ENCODE peak calls at places on chromosomes 16 and 17, in five cellular contexts. R is IMR-90, A is neuronal stem cell, J is H9, D is H1. Z is an unnamed sample.

GRCh38 chr16:56423584-56424403 is 1.6 kb downstream of the AMFR start:
- DNase-seq in J (no peak), R (no peak), A (no peak), D (no peak), Z (peak; percentile 23)

GRCh38 chr17:34865696-34866095 is 95.6 kb downstream of the CCT6B start:
- DNase-seq in D (no peak), J (no peak), A (no peak), R (no peak), Z (no peak)

GRCh38 chr16:58733248-58733670 is 857 bp downstream of the GOT2 start:
- DNase-seq in A (no peak), J (no peak), R (peak; percentile 5), D (no peak), Z (peak; percentile 39)

GRCh38 chr17:12568358-12569251 is 97.1 kb upstream of the MYOCD start:
- DNase-seq in D (no peak), J (no peak), R (no peak), A (no peak), Z (peak; percentile 23)

GRCh38 chr16:54473201-54473993 is 186.8 kb upstream of the IRX3 start:
- DNase-seq in J (no peak), A (no peak), R (no peak), D (no peak), Z (no peak)

GRCh38 chr17:17320911-17321220 is 17.7 kb downstream of the NT5M start:
- DNase-seq in J (no peak), R (no peak), A (no peak), D (no peak), Z (no peak)

GRCh38 chr16:85838876-85839585 is 39.5 kb downstream of the COX4I1 start:
- DNase-seq in A (no peak), D (no peak), R (no peak), J (no peak), Z (no peak)

GRCh38 chr17:83203073-83203471 is 123.7 kb downstream of the METRNL start:
- DNase-seq in R (peak; percentile 94), J (no peak), A (no peak), D (no peak), Z (peak; percentile 32)

GRCh38 chr17:59800530-59800942 is 92.2 kb downstream of the TUBD1 start:
- DNase-seq in D (no peak), R (no peak), J (no peak), A (no peak), Z (peak; percentile 93)

GRCh38 chr17:50533185-50533584 is 650 bp downstream of the EPN3 start:
- DNase-seq in R (no peak), A (no peak), J (no peak), D (no peak), Z (no peak)

GRCh38 chr16:49075709-49076108 is 205.9 kb downstream of the CBLN1 start:
- DNase-seq in R (no peak), A (no peak), D (no peak), J (no peak), Z (no peak)

GRCh38 chr16:67244387-67245188 is 2.7 kb downstream of the FHOD1 start:
- DNase-seq in A (no peak), D (no peak), R (peak; percentile 87), J (no peak), Z (peak; percentile 97)

GRCh38 chr17:77995146-77995852 is 36.8 kb downstream of the TNRC6C start:
- DNase-seq in A (no peak), D (no peak), R (no peak), J (no peak), Z (no peak)

GRCh38 chr17:80082403-80083135 is 18.8 kb upstream of the GAA start:
- DNase-seq in R (peak; percentile 78), A (peak; percentile 73), D (peak; percentile 50), J (peak; percentile 90), Z (peak; percentile 78)

GRCh38 chr17:80777274-80777673 is 214.4 kb upstream of the CHMP6 start:
- DNase-seq in A (no peak), R (no peak), J (peak; percentile 30), D (no peak), Z (no peak)

GRCh38 chr16:46688101-46688656 is 799 bp downstream of the VPS35 start:
- DNase-seq in R (peak; percentile 20), J (no peak), D (no peak), A (no peak), Z (no peak)

GRCh38 chr17:2024572-2025219 is 438 bp downstream of the RTN4RL1 start:
- DNase-seq in R (no peak), A (no peak), D (no peak), J (no peak), Z (no peak)

GRCh38 chr17:32558997-32559650 is 72.3 kb downstream of the CDK5R1 start:
- DNase-seq in A (no peak), R (no peak), D (no peak), J (no peak), Z (peak; percentile 8)

GRCh38 chr16:25311039-25311438 is 53.4 kb upstream of the ZKSCAN2 start:
- DNase-seq in A (no peak), J (no peak), R (no peak), D (no peak), Z (no peak)

GRCh38 chr17:4511199-4511932 is 12.7 kb downstream of the SPNS2 start:
- DNase-seq in D (no peak), J (no peak), A (no peak), R (no peak), Z (no peak)

GRCh38 chr16:74716355-74716754 is 15.7 kb upstream of the MLKL start:
- DNase-seq in R (no peak), J (no peak), A (no peak), D (no peak), Z (no peak)

DNA sequence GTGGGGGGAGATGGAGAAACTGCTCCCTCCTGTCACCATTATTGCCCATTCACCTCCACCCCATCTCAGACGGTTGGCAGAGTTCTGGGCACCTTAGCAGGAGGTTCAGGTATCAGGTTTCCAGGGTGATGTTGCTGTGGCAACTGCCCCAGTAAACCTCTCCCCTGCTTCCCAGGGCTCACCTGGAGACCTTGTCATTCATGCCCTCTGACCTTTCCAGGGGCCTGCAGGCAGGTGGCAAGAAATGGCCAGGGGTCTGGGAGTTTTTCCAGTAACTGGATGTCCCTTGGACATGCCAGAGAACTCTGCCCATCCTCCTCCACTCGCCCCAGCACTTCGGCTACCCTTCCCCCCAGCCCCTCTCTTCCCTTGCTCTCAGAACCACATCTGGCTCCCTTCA is 8.4 kb downstream of the MLLT6 start:
- DNase-seq in R (no peak), J (peak; percentile 52), D (no peak), A (no peak), Z (no peak)
- H3K4me2 ChIP-seq in R (no peak overlapping the region), J (no peak overlapping the region), D (peak overlapping the region; percentile 38), A (no peak overlapping the region), Z (no peak overlapping the region)

DNA sequence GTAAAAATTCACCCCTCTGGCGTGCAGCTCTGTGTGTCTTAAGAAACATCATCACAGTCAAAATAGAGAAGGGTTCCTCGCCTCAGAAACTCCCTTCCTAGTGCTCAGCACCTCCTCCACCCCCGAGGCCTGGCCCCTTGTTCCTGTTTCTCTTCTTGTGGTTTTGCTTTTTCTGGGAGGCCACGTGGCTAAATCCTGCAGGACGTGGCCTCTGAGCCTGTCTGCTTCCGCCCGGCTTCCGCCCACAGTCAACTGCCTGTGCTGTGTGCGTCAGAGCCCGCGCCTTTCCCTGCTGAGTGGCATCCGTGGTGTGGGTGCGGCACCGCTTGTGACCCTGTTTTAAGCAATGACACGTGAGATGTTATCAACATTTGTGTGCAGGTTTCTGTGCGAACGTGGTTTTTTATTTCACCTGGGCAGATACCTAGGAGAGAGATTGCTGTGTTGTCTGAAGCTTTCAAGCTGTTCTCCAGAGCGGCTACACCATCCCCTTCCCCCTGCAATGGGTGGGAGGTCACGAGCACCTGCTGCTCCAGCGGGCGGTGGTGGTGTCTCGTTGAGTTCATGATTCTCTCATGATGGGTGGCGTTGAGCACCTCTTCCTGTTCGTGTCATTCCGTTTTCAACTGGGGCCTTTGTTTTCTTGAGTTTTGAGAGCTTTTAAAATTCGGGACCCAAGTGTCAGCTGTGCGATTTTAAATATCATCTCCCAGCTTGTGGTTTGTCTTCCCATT is 21.7 kb downstream of the ACSF3 start:
- DNase-seq in J (no peak), A (no peak), D (no peak), R (no peak), Z (no peak)
- H4K91ac ChIP-seq in J (no peak overlapping the region), A (no peak overlapping the region), D (peak overlapping the region; percentile 15), R (no peak overlapping the region), Z (no peak overlapping the region)

DNA sequence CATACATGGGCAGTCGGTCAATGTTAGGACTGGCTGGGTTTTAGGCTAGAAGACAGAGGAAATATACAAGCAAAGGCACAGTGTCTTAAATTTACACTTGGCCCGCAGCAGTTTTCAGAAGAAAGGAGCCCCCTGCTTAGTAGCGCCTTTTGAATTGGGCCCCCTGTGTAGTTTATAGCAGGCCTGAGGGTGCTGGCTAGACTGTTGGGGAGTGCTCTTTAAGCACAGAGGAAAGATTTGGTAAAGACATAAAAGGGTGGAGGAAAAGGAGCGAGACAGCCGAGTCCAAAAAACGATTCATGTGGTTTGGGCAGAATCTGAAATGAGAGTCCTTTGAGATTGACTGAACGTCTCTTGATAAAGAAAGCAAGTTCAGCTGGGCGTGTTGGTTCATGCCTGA is 10.6 kb downstream of the RMI2 start:
- DNase-seq in A (no peak), J (no peak), R (no peak), D (no peak), Z (no peak)
- H2BK15ac ChIP-seq in A (no peak overlapping the region), J (no peak overlapping the region), R (peak overlapping the region; percentile 64), D (no peak overlapping the region), Z (peak overlapping the region; percentile 52)

GRCh38 chr16:1337486-1337885 is 4.0 kb downstream of the BAIAP3 start:
- DNase-seq in J (no peak), A (no peak), R (no peak), D (no peak), Z (no peak)

GRCh38 chr16:1336619-1337018 is 3.2 kb downstream of the BAIAP3 start:
- DNase-seq in R (no peak), D (no peak), A (no peak), J (no peak), Z (no peak)

GRCh38 chr16:1335996-1336395 is 2.6 kb downstream of the BAIAP3 start:
- DNase-seq in R (no peak), A (no peak), J (no peak), D (no peak), Z (no peak)

GRCh38 chr16:1338855-1339675 is 5.6 kb downstream of the BAIAP3 start:
- DNase-seq in D (no peak), A (no peak), R (no peak), J (no peak), Z (no peak)

DNA sequence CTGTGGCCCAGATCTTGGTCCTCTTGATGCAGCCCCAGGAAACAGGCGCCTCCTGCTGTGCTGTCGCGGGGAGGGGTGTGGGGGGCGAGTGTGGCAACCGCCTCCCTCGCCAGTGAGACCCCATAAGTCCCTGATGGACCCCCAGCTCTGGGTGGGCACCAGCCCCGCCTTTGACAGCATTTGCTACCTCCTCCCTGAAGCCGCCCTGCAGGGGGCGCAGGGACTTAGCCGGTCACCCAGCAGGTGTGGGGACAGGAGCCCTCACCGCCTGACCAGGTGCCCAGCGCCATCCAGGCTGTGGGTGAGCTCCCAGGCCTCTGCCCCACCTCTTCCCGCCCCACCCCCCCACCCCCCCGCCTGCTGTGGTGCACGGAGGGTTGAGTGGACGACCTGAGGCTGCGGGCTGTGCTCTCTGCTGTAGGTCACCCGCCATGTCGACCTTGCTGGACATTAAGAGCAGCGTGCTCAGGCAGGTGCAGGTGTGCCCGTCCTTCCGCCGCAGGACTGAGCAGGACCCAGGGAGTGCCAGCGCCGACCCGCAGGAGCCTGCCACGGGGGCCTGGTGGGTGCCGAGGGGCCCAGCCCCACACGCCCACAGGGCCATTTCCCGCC is 4.8 kb downstream of the BAIAP3 start:
- DNase-seq in R (no peak), A (no peak), D (no peak), J (peak; percentile 67), Z (no peak)
- H3K4me2 ChIP-seq in R (no peak overlapping the region), A (no peak overlapping the region), D (no peak overlapping the region), J (no peak overlapping the region), Z (no peak overlapping the region)

Z was measured in mesenchymal stem cell.